ENCODE peak calls at places on chromosomes 12 and 14, in nine cellular contexts. M is cerebellum, C is activated T-cell treated with anti-CD3 and anti-CD28 coated beads for 4 hours, G is HT1080, D is fibroblast of the aortic adventitia, R is stomach, W is myocyte, V is endodermal cell, F is NCI-H82. N is an unnamed sample.

GRCh38 chr14:96363751-96364336 is 518 bp downstream of the GSKIP start:
- DNase-seq in M (peak), R (peak), F (peak), G (peak), C (peak), V (peak), W (peak), D (peak), N (peak)

GRCh38 chr14:93926873-93927571 is at the start of gene FAM181A:
- DNase-seq in V (no peak), D (no peak), C (no peak), M (no peak), R (no peak), G (no peak), F (no peak), W (no peak), N (no peak)

GRCh38 chr14:28831126-28831525 is 64.5 kb downstream of the FOXG1 start:
- DNase-seq in C (no peak), M (no peak), R (no peak), W (no peak), G (peak), V (no peak), F (peak), D (no peak), N (peak)

GRCh38 chr12:125683748-125684381 is 618.6 kb downstream of the AACS start:
- DNase-seq in C (no peak), F (peak), V (peak), G (peak), W (no peak), D (no peak), R (peak), M (no peak), N (peak)

GRCh38 chr14:66831190-66831589 is 323.2 kb downstream of the GPHN start:
- DNase-seq in R (no peak), M (no peak), V (no peak), F (no peak), D (no peak), C (no peak), G (no peak), W (no peak), N (no peak)

GRCh38 chr14:57302883-57303282 is 34.1 kb downstream of the AP5M1 start:
- DNase-seq in D (peak), V (no peak), M (no peak), F (no peak), W (no peak), R (no peak), G (peak), C (no peak), N (no peak)

GRCh38 chr12:49777800-49778748 is 36.7 kb downstream of the TMBIM6 start:
- DNase-seq in F (peak), G (peak), R (peak), W (peak), V (peak), M (peak), C (peak), D (peak), N (peak)

GRCh38 chr14:45757655-45758054 is 504.7 kb upstream of the MIS18BP1 start:
- DNase-seq in W (no peak), R (no peak), F (no peak), G (no peak), M (no peak), V (no peak), C (no peak), D (no peak), N (no peak)